ENCODE peak calls at places on chromosome 2, in seven cellular contexts. O, K, A, D, E, T and R are unnamed samples.

GRCh38 chr2:237214281-237214680 is 128.6 kb downstream of the COPS8 start:
- DNase-seq in O (no peak), E (no peak), D (no peak), A (no peak), T (no peak), K (no peak), R (no peak)

GRCh38 chr2:143176606-143177005 is 47.4 kb downstream of the ARHGAP15 start:
- DNase-seq in E (no peak), O (no peak), K (no peak), A (no peak), T (no peak), D (no peak), R (no peak)

GRCh38 chr2:164954954-164955701 is at the start of gene SLC38A11:
- DNase-seq in K (no peak), T (no peak), A (peak), E (no peak), O (peak), D (no peak), R (no peak)

GRCh38 chr2:200039847-200040246 is 84.5 kb downstream of the MAIP1 start:
- DNase-seq in K (no peak), D (no peak), E (no peak), T (no peak), O (no peak), A (no peak), R (no peak)

GRCh38 chr2:162890690-162891311 is 52.2 kb upstream of the KCNH7 start:
- DNase-seq in D (peak), T (peak), A (peak), E (peak), O (peak), K (peak), R (peak)

GRCh38 chr2:53530126-53530525 is 237.5 kb upstream of the CHAC2 start:
- DNase-seq in O (no peak), K (no peak), A (no peak), E (no peak), D (no peak), T (no peak), R (no peak)

GRCh38 chr2:127584516-127585033 is 49.1 kb downstream of the MYO7B start:
- DNase-seq in D (no peak), O (no peak), K (no peak), E (no peak), T (no peak), A (no peak), R (no peak)

GRCh38 chr2:107402330-107402729 is 424.4 kb upstream of the RGPD4 start:
- DNase-seq in E (no peak), A (no peak), O (no peak), D (no peak), K (no peak), T (no peak), R (no peak)

GRCh38 chr2:176612736-176613135 is 343.5 kb downstream of the MTX2 start:
- DNase-seq in K (no peak), O (no peak), E (no peak), D (no peak), T (no peak), A (no peak), R (no peak)

GRCh38 chr2:174878537-174879147 is 114.4 kb upstream of the CHRNA1 start:
- DNase-seq in O (no peak), E (no peak), A (peak), K (no peak), D (no peak), T (no peak), R (no peak)

GRCh38 chr2:201234167-201235139 is 25.9 kb upstream of the CASP8 start:
- DNase-seq in O (no peak), T (no peak), D (no peak), A (no peak), E (no peak), K (no peak), R (no peak)

GRCh38 chr2:236968101-236968886 is 117.4 kb upstream of the COPS8 start:
- DNase-seq in A (no peak), E (no peak), D (no peak), K (peak), O (no peak), T (no peak), R (no peak)

GRCh38 chr2:208407667-208408066 is 1.1 kb downstream of the PTH2R start:
- DNase-seq in A (peak), T (peak), O (peak), D (no peak), E (no peak), K (peak), R (no peak)

GRCh38 chr2:208406474-208407451 is at the start of gene PTH2R:
- DNase-seq in T (peak), K (no peak), A (peak), D (no peak), O (peak), E (no peak), R (no peak)
- TF ChIP-seq CTCF in T (no peak), K (no peak), A (peak), D (peak), O (peak), E (no peak), R (no peak)

GRCh38 chr2:235131334-235132305 is 179.8 kb downstream of the SH3BP4 start:
- DNase-seq in O (no peak), T (no peak), K (no peak), D (no peak), E (no peak), A (no peak), R (no peak)
- TF ChIP-seq REST in O (no peak), T (no peak), K (no peak), D (no peak), E (no peak), A (no peak), R (no peak)

DNA sequence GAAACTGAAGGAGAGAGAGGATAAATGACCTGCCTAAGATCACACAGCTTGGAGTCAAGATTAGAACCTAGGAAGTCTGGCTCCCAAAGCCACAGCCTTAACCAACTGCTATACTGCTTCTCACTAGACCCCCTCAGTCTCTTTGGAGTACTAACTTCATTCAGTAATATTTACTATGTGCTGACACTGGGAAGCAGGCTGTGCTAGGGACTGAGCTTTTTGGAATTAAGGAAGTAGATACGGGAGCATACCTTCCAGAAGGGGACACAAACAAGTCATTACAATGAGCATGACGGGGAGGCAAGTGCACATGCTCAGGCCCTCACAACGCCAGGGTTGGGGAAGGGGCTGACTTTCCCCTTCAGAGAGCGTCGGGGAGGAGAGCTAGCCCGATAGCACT is 97.7 kb downstream of the INO80D start:
- DNase-seq in T (no peak), O (peak), K (no peak), A (no peak), D (no peak), E (no peak), R (no peak)
- TF ChIP-seq POLR2AphosphoS5 in T (no peak), O (no peak), K (no peak), A (no peak), D (no peak), E (no peak), R (no peak)

DNA sequence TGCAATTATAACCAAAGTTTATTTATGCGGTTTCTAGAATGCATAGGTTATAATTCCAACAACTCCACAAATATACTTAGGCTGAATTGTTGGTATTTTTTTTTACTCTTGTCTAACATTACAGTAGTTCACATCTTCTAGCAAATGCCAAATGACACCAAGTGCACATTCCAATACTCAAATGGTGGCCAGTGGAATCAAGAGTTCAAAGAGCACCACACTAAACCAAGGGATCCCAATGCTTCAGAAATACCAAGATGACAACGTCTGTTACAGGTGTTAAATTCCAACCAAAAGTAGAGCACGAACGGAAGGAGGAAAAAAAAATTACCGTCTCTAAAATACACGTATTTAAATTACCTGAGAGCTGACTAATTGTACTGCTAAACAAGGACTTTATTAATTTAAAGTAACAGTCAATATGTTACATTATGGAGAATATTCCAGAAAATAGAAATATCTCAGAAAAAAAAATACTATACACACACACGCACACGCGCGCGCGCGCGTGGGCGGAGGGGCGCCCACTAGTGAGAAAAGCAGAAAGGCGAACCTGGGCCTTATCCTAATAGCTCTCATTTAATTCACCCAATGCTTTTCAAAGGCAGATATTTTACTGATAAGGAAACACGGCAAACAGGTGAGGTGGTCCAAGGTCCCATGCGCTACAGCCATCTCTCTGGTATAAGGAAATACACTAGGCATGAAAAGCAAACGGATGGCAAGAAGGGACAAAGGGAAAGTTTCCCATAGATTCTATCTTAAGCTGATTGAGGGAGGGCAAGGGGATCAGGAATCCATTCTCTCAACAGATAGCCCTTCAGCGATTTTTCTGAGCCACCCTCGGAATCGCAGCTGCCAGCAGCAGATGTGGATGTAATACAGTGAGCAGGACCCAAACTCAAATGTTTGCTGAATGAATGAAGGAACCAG is 136.5 kb downstream of the TMEM247 start:
- DNase-seq in O (peak), T (peak), K (peak), D (no peak), A (no peak), E (no peak), R (no peak)
- TF ChIP-seq CTCF in O (peak), T (peak), K (peak), D (peak), A (peak), E (no peak), R (no peak)

GRCh38 chr2:241814571-241815476 is 5.8 kb downstream of the NEU4 start:
- DNase-seq in A (peak), O (no peak), T (no peak), E (no peak), D (no peak), K (no peak), R (no peak)

GRCh38 chr2:241812730-241813079 is 3.7 kb downstream of the NEU4 start:
- DNase-seq in O (no peak), K (no peak), A (peak), D (no peak), T (no peak), E (no peak), R (no peak)

GRCh38 chr2:241813806-241814570 is 5.0 kb downstream of the NEU4 start:
- DNase-seq in E (no peak), D (no peak), A (peak), O (no peak), K (no peak), T (no peak), R (no peak)

GRCh38 chr2:241811952-241812729 is 3.1 kb downstream of the NEU4 start:
- DNase-seq in E (no peak), A (peak), K (no peak), T (no peak), O (no peak), D (no peak), R (no peak)

DNA sequence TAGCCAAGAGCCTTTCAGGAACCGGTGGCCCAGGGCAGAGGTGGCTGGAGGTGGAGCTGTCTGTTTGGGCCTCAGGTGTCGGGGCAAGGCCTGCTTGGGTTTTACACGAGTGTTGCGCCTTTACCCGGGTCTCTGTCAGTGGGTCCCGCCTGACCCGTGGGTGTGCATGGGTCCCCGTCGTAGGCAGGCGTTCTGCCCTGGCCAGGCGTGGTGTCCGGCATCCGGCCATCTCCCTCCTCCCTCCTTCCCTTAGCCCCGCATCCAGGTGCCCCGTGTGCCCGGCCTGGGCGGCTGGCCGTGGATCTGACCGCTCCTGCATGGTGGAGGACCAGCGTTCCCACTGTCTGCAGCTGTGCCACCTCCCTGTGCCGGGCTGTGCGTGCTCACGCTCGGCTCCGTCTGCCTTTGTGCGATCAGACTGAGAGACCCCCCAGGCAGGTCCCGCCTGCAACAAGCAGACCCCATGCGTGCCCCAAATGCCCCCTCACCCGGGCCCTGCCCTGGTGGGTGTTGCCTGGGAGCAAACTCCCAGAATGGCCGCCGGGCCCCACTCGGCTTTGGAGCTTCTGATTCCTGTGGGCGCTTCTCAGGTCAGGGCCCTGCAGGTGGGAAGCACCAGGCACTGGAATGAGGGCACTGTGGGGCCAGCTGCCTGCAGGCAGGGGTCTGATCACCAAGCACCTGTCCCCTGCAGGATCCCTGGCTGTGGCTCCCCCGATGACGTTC is 4.2 kb downstream of the NEU4 start:
- DNase-seq in T (no peak), D (no peak), O (no peak), E (no peak), A (peak), K (no peak), R (no peak)
- TF ChIP-seq REST in T (no peak), D (no peak), O (no peak), E (no peak), A (no peak), K (no peak), R (no peak)

GRCh38 chr2:68751397-68752339 is 17.1 kb downstream of the ARHGAP25 start:
- DNase-seq in D (peak), O (peak), T (peak), E (peak), A (peak), K (peak), R (peak)
- TF ChIP-seq POLR2AphosphoS5 in D (no peak), O (no peak), T (no peak), E (no peak), A (no peak), K (no peak), R (no peak)

GRCh38 chr2:15031745-15032240 is 399.3 kb downstream of the LRATD1 start:
- DNase-seq in K (no peak), T (no peak), E (no peak), O (peak), D (no peak), A (no peak), R (peak)
- TF ChIP-seq CTCF in K (no peak), T (no peak), E (no peak), O (peak), D (no peak), A (no peak), R (no peak)

GRCh38 chr2:88055436-88056128 is at the start of gene KRCC1:
- DNase-seq in A (peak), E (peak), K (peak), D (no peak), T (peak), O (peak), R (peak)

GRCh38 chr2:88058226-88058625 is 2.6 kb upstream of the KRCC1 start:
- DNase-seq in A (no peak), K (no peak), D (no peak), O (no peak), T (no peak), E (no peak), R (no peak)

GRCh38 chr2:88059979-88060906 is 4.7 kb upstream of the KRCC1 start:
- DNase-seq in E (peak), A (peak), K (peak), O (peak), D (no peak), T (peak), R (peak)

GRCh38 chr2:88055049-88055435 is 541 bp downstream of the KRCC1 start:
- DNase-seq in T (peak), D (no peak), O (peak), K (no peak), E (no peak), A (peak), R (no peak)

DNA sequence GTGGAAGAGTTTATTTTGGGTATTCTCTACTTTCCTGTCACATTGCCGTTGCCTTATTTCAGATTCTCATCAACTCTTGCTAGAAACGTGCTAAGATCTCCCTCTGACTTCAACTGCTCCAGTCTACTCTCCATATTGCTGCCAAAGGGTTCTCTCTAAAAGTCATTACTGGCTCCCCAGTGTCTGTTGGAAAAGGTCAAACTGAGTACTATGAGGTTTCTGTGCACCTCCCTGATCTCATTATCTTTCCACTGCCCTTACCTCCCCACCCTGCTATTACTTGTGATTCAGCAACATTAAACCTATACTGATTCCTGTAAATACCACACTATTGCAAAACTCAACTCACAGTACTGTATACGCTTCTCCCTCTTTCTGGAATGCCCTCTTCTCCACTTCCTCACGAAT is 1.9 kb upstream of the KRCC1 start:
- DNase-seq in A (no peak), K (no peak), O (no peak), D (no peak), T (peak), E (no peak), R (no peak)
- TF ChIP-seq REST in A (no peak), K (no peak), O (no peak), D (no peak), T (no peak), E (no peak), R (no peak)